ENCODE peak calls at places on chromosome 21, in seven cellular contexts. One of them, this sample, is unnamed.

GRCh38 chr21:45642122-45642813 is 1.3 kb upstream of the PCBP3 start:
- DNase-seq in osteocyte: no peak
- DNase-seq in COR-L47: no peak
- DNase-seq in hypothalamus: no peak
- DNase-seq in breast epithelium: no peak
- DNase-seq in uterus: no peak
- DNase-seq in dorsolateral prefrontal cortex: no peak
- DNase-seq in this sample: no peak

GRCh38 chr21:14737922-14738321 is 191.8 kb upstream of the SAMSN1 start:
- DNase-seq in breast epithelium: no peak
- DNase-seq in osteocyte: no peak
- DNase-seq in uterus: no peak
- DNase-seq in COR-L47: peak; percentile 12
- DNase-seq in hypothalamus: no peak
- DNase-seq in dorsolateral prefrontal cortex: no peak
- DNase-seq in this sample: peak; percentile 76

GRCh38 chr21:44579833-44580144 is 615 bp downstream of the KRTAP10-5 start:
- DNase-seq in uterus: no peak
- DNase-seq in dorsolateral prefrontal cortex: no peak
- DNase-seq in COR-L47: no peak
- DNase-seq in breast epithelium: peak; percentile 24
- DNase-seq in hypothalamus: no peak
- DNase-seq in osteocyte: peak; percentile 40
- DNase-seq in this sample: no peak

GRCh38 chr21:37878946-37879660 is 37.2 kb downstream of the KCNJ6 start:
- DNase-seq in COR-L47: peak; percentile 17
- DNase-seq in dorsolateral prefrontal cortex: no peak
- DNase-seq in uterus: no peak
- DNase-seq in hypothalamus: no peak
- DNase-seq in breast epithelium: no peak
- DNase-seq in osteocyte: no peak
- DNase-seq in this sample: no peak

GRCh38 chr21:14862794-14863720 is 201.7 kb downstream of the NRIP1 start:
- DNase-seq in dorsolateral prefrontal cortex: no peak
- DNase-seq in COR-L47: peak; percentile 5
- DNase-seq in uterus: no peak
- DNase-seq in osteocyte: no peak
- DNase-seq in breast epithelium: no peak
- DNase-seq in hypothalamus: no peak
- DNase-seq in this sample: no peak

GRCh38 chr21:41080485-41080884 is 87.5 kb upstream of the BACE2 start:
- DNase-seq in dorsolateral prefrontal cortex: no peak
- DNase-seq in breast epithelium: no peak
- DNase-seq in hypothalamus: no peak
- DNase-seq in uterus: no peak
- DNase-seq in osteocyte: no peak
- DNase-seq in COR-L47: no peak
- DNase-seq in this sample: no peak

GRCh38 chr21:38306833-38307232 is 50.0 kb downstream of the KCNJ15 start:
- DNase-seq in uterus: no peak
- DNase-seq in COR-L47: no peak
- DNase-seq in hypothalamus: no peak
- DNase-seq in breast epithelium: no peak
- DNase-seq in dorsolateral prefrontal cortex: no peak
- DNase-seq in osteocyte: no peak
- DNase-seq in this sample: no peak

GRCh38 chr21:42056996-42057689 is 14.0 kb upstream of the UMODL1 start:
- DNase-seq in osteocyte: no peak
- DNase-seq in breast epithelium: peak; percentile 76
- DNase-seq in COR-L47: peak; percentile 90
- DNase-seq in uterus: no peak
- DNase-seq in hypothalamus: no peak
- DNase-seq in dorsolateral prefrontal cortex: no peak
- DNase-seq in this sample: no peak

GRCh38 chr21:35926003-35926541 is 134.3 kb downstream of the SETD4 start:
- DNase-seq in COR-L47: no peak
- DNase-seq in uterus: no peak
- DNase-seq in hypothalamus: no peak
- DNase-seq in breast epithelium: no peak
- DNase-seq in dorsolateral prefrontal cortex: no peak
- DNase-seq in osteocyte: no peak
- DNase-seq in this sample: no peak

GRCh38 chr21:44932366-44933181 is 7.3 kb upstream of the SLX9 start:
- DNase-seq in osteocyte: no peak
- DNase-seq in breast epithelium: no peak
- DNase-seq in hypothalamus: no peak
- DNase-seq in uterus: no peak
- DNase-seq in dorsolateral prefrontal cortex: no peak
- DNase-seq in COR-L47: no peak
- DNase-seq in this sample: peak; percentile 69

GRCh38 chr21:42690586-42690985 is 37.2 kb downstream of the PDE9A start:
- DNase-seq in uterus: no peak
- DNase-seq in breast epithelium: no peak
- DNase-seq in hypothalamus: no peak
- DNase-seq in COR-L47: no peak
- DNase-seq in dorsolateral prefrontal cortex: no peak
- DNase-seq in osteocyte: no peak
- DNase-seq in this sample: no peak

GRCh38 chr21:42526379-42526727 is 12.7 kb downstream of the SLC37A1 start:
- DNase-seq in uterus: no peak
- DNase-seq in COR-L47: no peak
- DNase-seq in dorsolateral prefrontal cortex: peak; percentile 13
- DNase-seq in breast epithelium: no peak
- DNase-seq in hypothalamus: no peak
- DNase-seq in osteocyte: no peak
- DNase-seq in this sample: no peak

GRCh38 chr21:42367379-42368165 is 1.2 kb upstream of the TFF1 start:
- DNase-seq in breast epithelium: no peak
- DNase-seq in COR-L47: no peak
- DNase-seq in hypothalamus: no peak
- DNase-seq in uterus: no peak
- DNase-seq in osteocyte: no peak
- DNase-seq in dorsolateral prefrontal cortex: no peak
- DNase-seq in this sample: no peak

GRCh38 chr21:42047821-42048613 is 23.1 kb upstream of the UMODL1 start:
- DNase-seq in dorsolateral prefrontal cortex: no peak
- DNase-seq in osteocyte: no peak
- DNase-seq in hypothalamus: no peak
- DNase-seq in uterus: peak; percentile 50
- DNase-seq in COR-L47: no peak
- DNase-seq in breast epithelium: no peak
- DNase-seq in this sample: no peak

GRCh38 chr21:17427157-17427556 is 85.7 kb upstream of the CXADR start:
- DNase-seq in hypothalamus: no peak
- DNase-seq in dorsolateral prefrontal cortex: no peak
- DNase-seq in breast epithelium: no peak
- DNase-seq in COR-L47: no peak
- DNase-seq in uterus: no peak
- DNase-seq in osteocyte: no peak
- DNase-seq in this sample: no peak

GRCh38 chr21:34835526-34835925 is 166.7 kb downstream of the CLIC6 start:
- DNase-seq in uterus: peak; percentile 57
- DNase-seq in breast epithelium: no peak
- DNase-seq in osteocyte: no peak
- DNase-seq in hypothalamus: no peak
- DNase-seq in dorsolateral prefrontal cortex: no peak
- DNase-seq in COR-L47: no peak
- DNase-seq in this sample: no peak

GRCh38 chr21:43188181-43188580 is 19.4 kb downstream of the CRYAA start:
- DNase-seq in dorsolateral prefrontal cortex: peak; percentile 4
- DNase-seq in uterus: no peak
- DNase-seq in COR-L47: no peak
- DNase-seq in breast epithelium: peak; percentile 22
- DNase-seq in osteocyte: no peak
- DNase-seq in hypothalamus: no peak
- DNase-seq in this sample: no peak

GRCh38 chr21:45724994-45725843 is 81.7 kb downstream of the PCBP3 start:
- DNase-seq in dorsolateral prefrontal cortex: no peak
- DNase-seq in osteocyte: peak; percentile 49
- DNase-seq in COR-L47: no peak
- DNase-seq in hypothalamus: no peak
- DNase-seq in breast epithelium: no peak
- DNase-seq in uterus: no peak
- DNase-seq in this sample: no peak